ENCODE peak calls at places on chromosomes 12 and 14, in six cellular contexts. C is neural progenitor cell, P is mammary epithelial cell, V is GM23248, E is Karpas-422, S is SK-N-SH. N is an unnamed sample.
A peak's percentile ranks its signal among the peaks of the same experiment; 100 is the strongest.

GRCh38 chr14:55438066-55438683 is 2.2 kb downstream of the TBPL2 start:
- DNase-seq in C (peak; percentile 74), P (peak; percentile 42), V (peak; percentile 85), E (peak; percentile 82), S (peak; percentile 62), N (peak; percentile 74)

GRCh38 chr12:130705174-130705880 is 10.8 kb downstream of the RIMBP2 start:
- DNase-seq in C (no peak), P (no peak), V (no peak), E (no peak), S (peak; percentile 29), N (no peak)

GRCh38 chr12:49671051-49671765 is 36.0 kb downstream of the FMNL3 start:
- DNase-seq in C (no peak), P (no peak), V (no peak), E (peak; percentile 63), S (no peak), N (no peak)

GRCh38 chr12:121013715-121014114 is 2.6 kb downstream of the C12orf43 start:
- DNase-seq in C (no peak), P (no peak), V (no peak), E (no peak), S (no peak), N (no peak)

GRCh38 chr12:93122569-93123091 is 193.5 kb upstream of the EEA1 start:
- DNase-seq in C (no peak), P (peak; percentile 98), V (no peak), E (no peak), S (no peak), N (no peak)

GRCh38 chr14:52268191-52269061 is 928 bp downstream of the PTGDR start:
- DNase-seq in C (peak; percentile 66), P (peak; percentile 42), V (peak; percentile 61), E (no peak), S (peak; percentile 36), N (peak; percentile 54)

GRCh38 chr14:38762436-38762835 is 340.6 kb downstream of the SEC23A start:
- DNase-seq in C (no peak), P (no peak), V (peak; percentile 32), E (no peak), S (no peak), N (no peak)

GRCh38 chr14:105324080-105324778 is 9.7 kb downstream of the PACS2 start:
- DNase-seq in C (peak; percentile 55), P (no peak), V (no peak), E (no peak), S (peak; percentile 28), N (no peak)

GRCh38 chr12:96864335-96864734 is 42.7 kb upstream of the NEDD1 start:
- DNase-seq in C (no peak), P (no peak), V (no peak), E (no peak), S (no peak), N (no peak)

GRCh38 chr12:2640709-2641108 is 154.1 kb upstream of the FKBP4 start:
- DNase-seq in C (peak; percentile 30), P (peak; percentile 91), V (peak; percentile 99), E (no peak), S (no peak), N (peak; percentile 99)

GRCh38 chr14:66003082-66003740 is 483.0 kb upstream of the CCDC196 start:
- DNase-seq in C (peak; percentile 25), P (peak; percentile 67), V (no peak), E (no peak), S (no peak), N (no peak)

GRCh38 chr14:95290769-95291440 is 28.8 kb downstream of the CLMN start:
- DNase-seq in C (no peak), P (peak; percentile 79), V (no peak), E (peak; percentile 84), S (peak; percentile 65), N (no peak)

GRCh38 chr14:73753887-73754880 is 40.0 kb upstream of the PNMA1 start:
- DNase-seq in C (no peak), P (no peak), V (peak; percentile 69), E (peak; percentile 78), S (no peak), N (no peak)

GRCh38 chr12:118070650-118071049 is 9.7 kb upstream of the WSB2 start:
- DNase-seq in C (no peak), P (no peak), V (no peak), E (no peak), S (no peak), N (no peak)

GRCh38 chr12:1575287-1575798 is 19.0 kb downstream of the FBXL14 start:
- DNase-seq in C (no peak), P (no peak), V (peak; percentile 47), E (peak; percentile 46), S (peak; percentile 48), N (no peak)

GRCh38 chr12:103169-103981 is 36.8 kb downstream of the IQSEC3 start:
- DNase-seq in C (peak; percentile 87), P (no peak), V (peak; percentile 13), E (peak; percentile 79), S (peak; percentile 92), N (no peak)

GRCh38 chr14:99137001-99137700 is 134.8 kb downstream of the BCL11B start:
- DNase-seq in C (no peak), P (no peak), V (no peak), E (no peak), S (no peak), N (no peak)
- H4K20me1 ChIP-seq in C (no peaks in the 10 kb centered on the region), P (no peaks in the 10 kb centered on the region), V (no peaks in the 10 kb centered on the region), E (no peaks in the 10 kb centered on the region), S (no peaks in the 10 kb centered on the region), N (no peaks in the 10 kb centered on the region)

DNA sequence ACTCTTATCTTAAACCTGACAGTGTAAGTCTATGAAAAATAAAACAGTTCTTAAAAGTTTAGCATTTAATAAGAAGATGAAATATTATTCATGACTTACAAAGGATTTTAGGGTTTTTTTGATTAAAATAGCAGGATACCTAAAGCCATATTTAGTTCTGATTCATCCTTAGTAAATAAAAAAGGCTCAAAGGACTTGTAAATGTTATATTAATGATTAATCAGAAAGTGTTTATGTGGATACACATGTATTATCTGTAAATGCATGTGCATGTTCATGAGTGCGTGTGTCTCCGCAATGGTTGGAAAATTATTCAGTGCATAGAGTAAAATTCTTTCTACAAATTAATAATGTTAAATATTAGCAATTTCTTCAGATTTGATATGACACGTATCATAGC is 4.4 kb downstream of the KLRF1 start:
- DNase-seq in C (no peak), P (no peak), V (no peak), E (no peak), S (no peak), N (no peak)
- H3K9ac ChIP-seq in C (no peak overlapping the region), P (no peak overlapping the region), V (no peak overlapping the region), E (no peak overlapping the region), S (no peak overlapping the region), N (no peak overlapping the region)

GRCh38 chr12:125687820-125688219 is 622.6 kb downstream of the AACS start:
- DNase-seq in C (no peak), P (no peak), V (no peak), E (no peak), S (no peak), N (no peak)
- H3K4me3 ChIP-seq in C (no peak overlapping the region), P (no peak overlapping the region), V (no peak overlapping the region), E (no peak overlapping the region), S (no peak overlapping the region), N (no peak overlapping the region)

DNA sequence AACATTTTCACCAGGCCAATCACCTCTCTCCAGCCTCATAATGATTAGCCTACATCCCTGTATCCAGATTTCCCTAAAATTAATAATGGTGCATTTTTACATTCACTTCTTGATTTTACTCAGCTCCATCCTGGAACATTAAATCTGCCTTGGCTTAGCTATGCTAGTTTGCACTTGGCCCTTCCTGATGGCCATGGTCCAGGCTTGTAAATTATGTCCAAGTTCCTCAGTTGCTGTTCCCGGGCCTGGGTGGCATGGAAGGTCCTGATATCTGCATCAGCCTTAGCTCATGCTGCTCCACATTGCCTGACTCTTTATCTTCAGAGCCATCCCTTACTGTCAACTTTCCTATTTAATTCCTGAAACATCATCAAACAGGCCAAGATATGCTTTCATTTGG is 11.1 kb upstream of the METTL17 start:
- DNase-seq in C (no peak), P (no peak), V (no peak), E (no peak), S (no peak), N (no peak)
- H4K20me1 ChIP-seq in C (no peaks in the 10 kb centered on the region), P (no peaks in the 10 kb centered on the region), V (no peaks in the 10 kb centered on the region), E (no peaks in the 10 kb centered on the region), S (no peaks in the 10 kb centered on the region), N (no peaks in the 10 kb centered on the region)

DNA sequence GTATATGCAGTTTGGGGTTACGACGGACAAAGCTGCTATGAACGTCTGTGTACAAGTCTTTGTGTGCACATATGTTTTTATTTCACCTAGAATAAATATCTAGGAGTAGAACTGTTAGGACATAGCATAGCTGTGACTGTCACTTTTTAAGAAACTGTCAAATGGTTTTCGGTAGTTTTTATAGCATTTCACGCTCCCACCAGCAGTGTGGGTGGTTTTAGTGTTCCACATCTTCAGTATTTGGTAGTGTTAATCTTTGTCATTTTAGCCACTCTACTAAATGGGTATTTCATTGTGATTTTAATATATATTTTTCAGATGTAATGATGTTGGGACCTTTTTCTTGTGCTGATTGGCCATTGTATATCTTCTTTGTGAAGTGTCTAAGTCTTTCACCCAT is 109.1 kb upstream of the BCAT1 start:
- DNase-seq in C (no peak), P (no peak), V (no peak), E (no peak), S (no peak), N (no peak)
- H3K9ac ChIP-seq in C (no peak overlapping the region), P (no peak overlapping the region), V (no peak overlapping the region), E (peak overlapping the region; percentile 94), S (no peak overlapping the region), N (no peak overlapping the region)